ENCODE peak calls at places on chromosomes 7 and 10, in eight cellular contexts. W is heart right ventricle, M is transverse colon, O is cardiac muscle cell, T is testis, V is HCT116, F is sigmoid colon, E is fibroblast of lung. B is an unnamed sample.

GRCh38 chr7:131625817-131626372 is 69.5 kb upstream of the PODXL start:
- DNase-seq in W (peak; percentile 73), M (no peak), V (peak; percentile 6), F (no peak), O (peak; percentile 51), E (peak; percentile 83), T (no peak), B (no peak)

GRCh38 chr10:22742678-22743077 is 28.3 kb upstream of the PIP4K2A start:
- DNase-seq in F (no peak), O (no peak), M (no peak), V (no peak), W (no peak), E (no peak), T (no peak), B (no peak)

GRCh38 chr7:36982749-36983148 is 258.5 kb upstream of the AOAH start:
- DNase-seq in M (no peak), V (no peak), E (no peak), O (no peak), T (no peak), F (no peak), W (no peak), B (no peak)

GRCh38 chr10:18650618-18651017 is 769 bp downstream of the NSUN6 start:
- DNase-seq in E (no peak), V (no peak), M (no peak), W (no peak), T (no peak), F (no peak), O (no peak), B (no peak)

GRCh38 chr7:122364761-122365280 is 60.3 kb upstream of the FEZF1 start:
- DNase-seq in V (no peak), E (no peak), T (no peak), M (no peak), F (no peak), O (no peak), W (no peak), B (no peak)

GRCh38 chr10:94232711-94233383 is 129.9 kb downstream of the NOC3L start:
- DNase-seq in T (no peak), O (no peak), V (no peak), F (no peak), W (no peak), E (no peak), M (no peak), B (no peak)

GRCh38 chr10:78627254-78627795 is 441.4 kb upstream of the ZMIZ1 start:
- DNase-seq in M (no peak), F (no peak), O (no peak), W (no peak), T (no peak), V (no peak), E (peak; percentile 15), B (no peak)

GRCh38 chr7:51344406-51344805 is 27.8 kb upstream of the COBL start:
- DNase-seq in F (no peak), V (no peak), M (no peak), W (no peak), E (peak; percentile 3), T (no peak), O (peak; percentile 25), B (no peak)

GRCh38 chr7:106279425-106280182 is 5.2 kb downstream of the NAMPT start:
- DNase-seq in W (no peak), V (no peak), M (no peak), E (no peak), O (no peak), F (no peak), T (no peak), B (no peak)

GRCh38 chr7:67616517-67616916 is 619.9 kb downstream of the TYW1 start:
- DNase-seq in F (no peak), W (no peak), T (no peak), O (no peak), M (no peak), V (no peak), E (no peak), B (no peak)

GRCh38 chr7:100432621-100433275 is 3.1 kb downstream of the MEPCE start:
- DNase-seq in E (no peak), T (no peak), F (peak; percentile 40), O (no peak), V (no peak), W (no peak), M (no peak), B (no peak)

GRCh38 chr7:121313793-121314676 is 14.8 kb upstream of the WNT16 start:
- DNase-seq in W (no peak), F (no peak), V (peak; percentile 88), O (no peak), E (peak; percentile 41), T (no peak), M (peak; percentile 12), B (no peak)

GRCh38 chr7:129805086-129805719 is 147.6 kb downstream of the UBE2H start:
- DNase-seq in W (peak; percentile 40), F (no peak), T (peak; percentile 57), M (no peak), V (no peak), O (no peak), E (no peak), B (no peak)

GRCh38 chr10:110822708-110823291 is 48.9 kb upstream of the PDCD4 start:
- DNase-seq in V (no peak), W (no peak), O (peak; percentile 18), M (no peak), E (no peak), T (no peak), F (peak; percentile 64), B (no peak)

GRCh38 chr7:138204285-138204988 is 128.2 kb downstream of the AKR1D1 start:
- DNase-seq in T (no peak), O (no peak), E (peak; percentile 9), V (no peak), M (no peak), W (no peak), F (no peak), B (no peak)

GRCh38 chr10:4195214-4195613 is 410.2 kb upstream of the KLF6 start:
- DNase-seq in M (peak; percentile 40), W (no peak), E (peak; percentile 65), T (no peak), O (no peak), F (no peak), V (peak; percentile 33), B (no peak)

GRCh38 chr10:7035111-7035761 is 375.6 kb downstream of the SFMBT2 start:
- DNase-seq in F (no peak), V (no peak), T (no peak), W (no peak), M (no peak), O (no peak), E (no peak), B (no peak)

GRCh38 chr7:134718211-134718875 is 61.1 kb upstream of the CALD1 start:
- DNase-seq in W (no peak), E (peak; percentile 31), M (no peak), V (no peak), F (no peak), T (no peak), O (no peak), B (no peak)

GRCh38 chr7:156379242-156380070 is 261.1 kb upstream of the RNF32 start:
- DNase-seq in F (no peak), T (no peak), O (no peak), W (no peak), E (no peak), V (no peak), M (no peak), B (no peak)

GRCh38 chr7:18754766-18755165 is 259.2 kb downstream of the HDAC9 start:
- DNase-seq in M (no peak), O (no peak), T (no peak), E (peak; percentile 68), F (no peak), W (no peak), V (no peak), B (no peak)
- TF ChIP-seq CTCF in M (no peak), O (peak; percentile 15), T (no peak), E (no peak), F (no peak), W (no peak), V (no peak), B (no peak)

GRCh38 chr7:39979406-39980073 is 29.5 kb downstream of the CDK13 start:
- DNase-seq in O (peak; percentile 4), T (no peak), F (no peak), E (no peak), V (no peak), W (no peak), M (no peak), B (no peak)

DNA sequence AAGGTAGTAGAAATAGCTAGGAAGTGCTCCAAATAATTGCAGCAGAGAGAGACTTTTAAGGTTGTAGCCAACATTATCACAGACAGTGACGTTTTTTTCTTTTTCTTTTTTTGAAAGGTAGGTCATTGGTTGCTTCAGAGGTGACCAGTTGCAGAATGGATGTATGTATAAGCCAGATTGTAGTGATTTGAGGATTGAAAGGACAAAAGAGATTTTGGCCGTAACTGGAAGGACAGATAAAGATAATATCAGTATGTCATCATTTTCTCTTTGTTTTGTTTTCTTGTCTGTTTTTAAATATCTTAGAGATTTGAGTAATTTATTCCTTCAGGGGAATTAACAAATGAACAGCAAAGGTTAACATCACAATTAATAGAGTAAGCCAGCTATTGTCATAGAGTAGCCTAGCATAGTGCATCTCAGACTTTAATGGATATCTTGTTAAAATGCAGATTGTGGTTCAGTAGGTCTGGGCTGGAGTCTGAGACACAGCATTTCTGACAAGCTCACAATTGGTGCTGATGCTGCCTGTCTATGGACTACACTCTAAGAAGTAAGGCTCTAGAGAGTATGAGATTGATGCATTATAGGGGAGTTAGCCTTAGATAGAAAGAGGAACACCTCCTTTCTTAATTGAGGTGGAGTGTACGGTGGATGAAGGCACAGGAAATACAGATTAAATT is 28.3 kb downstream of the CDK13 start:
- DNase-seq in M (no peak), F (no peak), E (no peak), O (no peak), W (no peak), T (no peak), V (no peak), B (no peak)
- H3K4me3 ChIP-seq in M (no peak overlapping the region), F (no peak overlapping the region), E (no peak overlapping the region), O (no peak overlapping the region), W (no peak overlapping the region), T (no peak overlapping the region), V (no peak overlapping the region), B (no peak overlapping the region)

GRCh38 chr7:158314394-158314793 is 273.2 kb downstream of the PTPRN2 start:
- DNase-seq in V (no peak), M (no peak), O (no peak), T (no peak), F (no peak), E (no peak), W (no peak), B (no peak)

GRCh38 chr7:158315326-158315725 is 272.3 kb downstream of the PTPRN2 start:
- DNase-seq in F (no peak), V (no peak), M (no peak), W (no peak), E (no peak), O (no peak), T (no peak), B (no peak)

GRCh38 chr7:158316466-158317031 is 271.1 kb downstream of the PTPRN2 start:
- DNase-seq in V (no peak), W (no peak), O (no peak), M (no peak), E (no peak), F (no peak), T (no peak), B (no peak)

GRCh38 chr7:158317238-158318205 is 270.1 kb downstream of the PTPRN2 start:
- DNase-seq in T (peak; percentile 30), E (peak; percentile 28), V (no peak), F (no peak), M (no peak), O (no peak), W (no peak), B (no peak)

GRCh38 chr7:158315881-158316280 is 271.7 kb downstream of the PTPRN2 start:
- DNase-seq in F (no peak), V (no peak), M (no peak), W (no peak), E (no peak), T (no peak), O (no peak), B (no peak)
- H3K9me3 ChIP-seq in F (no peaks in the 10 kb centered on the region), V (peaks cover 4% of the 10 kb centered on the region), M (no peaks in the 10 kb centered on the region), W (no peaks in the 10 kb centered on the region), E (peaks cover 2% of the 10 kb centered on the region), T (no peaks in the 10 kb centered on the region), O (no peaks in the 10 kb centered on the region), B (no peaks in the 10 kb centered on the region)

GRCh38 chr10:80699602-80700039 is 161.9 kb downstream of the SH2D4B start:
- DNase-seq in V (peak; percentile 51), E (peak; percentile 37), T (peak; percentile 92), O (peak; percentile 92), F (peak; percentile 80), M (peak; percentile 78), W (peak; percentile 81), B (no peak)
- TF ChIP-seq CTCF in V (peak; percentile 91), E (peak; percentile 64), T (peak; percentile 82), O (peak; percentile 92), F (peak; percentile 79), M (peak; percentile 81), W (peak; percentile 76), B (peak; percentile 82)